ENCODE peak calls at places on chromosomes 13 and 19, in four cellular contexts. One of them, this sample, is unnamed.

GRCh38 chr19:532578-533484 is 1.3 kb downstream of the CDC34 start:
- DNase-seq in uterus: peak
- DNase-seq in brain microvascular endothelial cell: peak
- DNase-seq in GM12865: peak
- DNase-seq in this sample: no peak

GRCh38 chr19:43329989-43330388 is 23.5 kb upstream of the CD177 start:
- DNase-seq in uterus: no peak
- DNase-seq in brain microvascular endothelial cell: no peak
- DNase-seq in GM12865: no peak
- DNase-seq in this sample: no peak

GRCh38 chr19:49869009-49869483 is 1.7 kb upstream of the PNKP start:
- DNase-seq in uterus: no peak
- DNase-seq in brain microvascular endothelial cell: no peak
- DNase-seq in GM12865: no peak
- DNase-seq in this sample: no peak

GRCh38 chr13:113329656-113330312 is 32.7 kb downstream of the LAMP1 start:
- DNase-seq in uterus: no peak
- DNase-seq in brain microvascular endothelial cell: no peak
- DNase-seq in GM12865: no peak
- DNase-seq in this sample: peak

GRCh38 chr13:113808058-113808834 is 49.2 kb downstream of the TMEM255B start:
- DNase-seq in uterus: no peak
- DNase-seq in brain microvascular endothelial cell: no peak
- DNase-seq in GM12865: no peak
- DNase-seq in this sample: no peak

GRCh38 chr19:1851581-1852293 is 3.5 kb upstream of the REXO1 start:
- DNase-seq in uterus: no peak
- DNase-seq in brain microvascular endothelial cell: no peak
- DNase-seq in GM12865: no peak
- DNase-seq in this sample: no peak

GRCh38 chr13:48138270-48138669 is 43.4 kb upstream of the MED4 start:
- DNase-seq in uterus: no peak
- DNase-seq in brain microvascular endothelial cell: no peak
- DNase-seq in GM12865: no peak
- DNase-seq in this sample: no peak

GRCh38 chr13:92589955-92590354 is 636.7 kb upstream of the GPC6 start:
- DNase-seq in uterus: no peak
- DNase-seq in brain microvascular endothelial cell: no peak
- DNase-seq in GM12865: no peak
- DNase-seq in this sample: no peak

GRCh38 chr19:2478756-2479555 is 3.0 kb downstream of the GADD45B start:
- DNase-seq in uterus: peak
- DNase-seq in brain microvascular endothelial cell: peak
- DNase-seq in GM12865: peak
- DNase-seq in this sample: peak

GRCh38 chr13:73331556-73331955 is 272.8 kb downstream of the KLF5 start:
- DNase-seq in uterus: no peak
- DNase-seq in brain microvascular endothelial cell: no peak
- DNase-seq in GM12865: no peak
- DNase-seq in this sample: no peak

GRCh38 chr19:50461066-50461875 is 15.0 kb upstream of the EMC10 start:
- DNase-seq in uterus: peak
- DNase-seq in brain microvascular endothelial cell: peak
- DNase-seq in GM12865: peak
- DNase-seq in this sample: peak

GRCh38 chr13:29563941-29564340 is 31.5 kb downstream of the SLC7A1 start:
- DNase-seq in uterus: no peak
- DNase-seq in brain microvascular endothelial cell: no peak
- DNase-seq in GM12865: no peak
- DNase-seq in this sample: no peak

GRCh38 chr13:29566206-29566605 is 29.3 kb downstream of the SLC7A1 start:
- DNase-seq in uterus: no peak
- DNase-seq in brain microvascular endothelial cell: no peak
- DNase-seq in GM12865: no peak
- DNase-seq in this sample: no peak

GRCh38 chr13:29562762-29563161 is 32.7 kb downstream of the SLC7A1 start:
- DNase-seq in uterus: no peak
- DNase-seq in brain microvascular endothelial cell: no peak
- DNase-seq in GM12865: no peak
- DNase-seq in this sample: no peak

GRCh38 chr13:29566864-29567263 is 28.6 kb downstream of the SLC7A1 start:
- DNase-seq in uterus: no peak
- DNase-seq in brain microvascular endothelial cell: no peak
- DNase-seq in GM12865: no peak
- DNase-seq in this sample: no peak

GRCh38 chr13:29564828-29565227 is 30.7 kb downstream of the SLC7A1 start:
- DNase-seq in uterus: no peak
- DNase-seq in brain microvascular endothelial cell: no peak
- DNase-seq in GM12865: no peak
- DNase-seq in this sample: no peak
- TF ChIP-seq CTCF in uterus: peak
- TF ChIP-seq CTCF in brain microvascular endothelial cell: no peak
- TF ChIP-seq CTCF in GM12865: no peak
- TF ChIP-seq CTCF in this sample: no peak

GRCh38 chr19:34274827-34275625 is 20.7 kb downstream of the GARRE1 start:
- DNase-seq in uterus: no peak
- DNase-seq in brain microvascular endothelial cell: peak
- DNase-seq in GM12865: no peak
- DNase-seq in this sample: no peak
- TF ChIP-seq CTCF in uterus: no peak
- TF ChIP-seq CTCF in brain microvascular endothelial cell: no peak
- TF ChIP-seq CTCF in GM12865: no peak
- TF ChIP-seq CTCF in this sample: no peak

GRCh38 chr13:30453727-30454126 is 12.0 kb downstream of the HMGB1 start:
- DNase-seq in uterus: no peak
- DNase-seq in brain microvascular endothelial cell: no peak
- DNase-seq in GM12865: peak
- DNase-seq in this sample: no peak
- TF ChIP-seq CTCF in uterus: no peak
- TF ChIP-seq CTCF in brain microvascular endothelial cell: peak
- TF ChIP-seq CTCF in GM12865: peak
- TF ChIP-seq CTCF in this sample: peak

DNA sequence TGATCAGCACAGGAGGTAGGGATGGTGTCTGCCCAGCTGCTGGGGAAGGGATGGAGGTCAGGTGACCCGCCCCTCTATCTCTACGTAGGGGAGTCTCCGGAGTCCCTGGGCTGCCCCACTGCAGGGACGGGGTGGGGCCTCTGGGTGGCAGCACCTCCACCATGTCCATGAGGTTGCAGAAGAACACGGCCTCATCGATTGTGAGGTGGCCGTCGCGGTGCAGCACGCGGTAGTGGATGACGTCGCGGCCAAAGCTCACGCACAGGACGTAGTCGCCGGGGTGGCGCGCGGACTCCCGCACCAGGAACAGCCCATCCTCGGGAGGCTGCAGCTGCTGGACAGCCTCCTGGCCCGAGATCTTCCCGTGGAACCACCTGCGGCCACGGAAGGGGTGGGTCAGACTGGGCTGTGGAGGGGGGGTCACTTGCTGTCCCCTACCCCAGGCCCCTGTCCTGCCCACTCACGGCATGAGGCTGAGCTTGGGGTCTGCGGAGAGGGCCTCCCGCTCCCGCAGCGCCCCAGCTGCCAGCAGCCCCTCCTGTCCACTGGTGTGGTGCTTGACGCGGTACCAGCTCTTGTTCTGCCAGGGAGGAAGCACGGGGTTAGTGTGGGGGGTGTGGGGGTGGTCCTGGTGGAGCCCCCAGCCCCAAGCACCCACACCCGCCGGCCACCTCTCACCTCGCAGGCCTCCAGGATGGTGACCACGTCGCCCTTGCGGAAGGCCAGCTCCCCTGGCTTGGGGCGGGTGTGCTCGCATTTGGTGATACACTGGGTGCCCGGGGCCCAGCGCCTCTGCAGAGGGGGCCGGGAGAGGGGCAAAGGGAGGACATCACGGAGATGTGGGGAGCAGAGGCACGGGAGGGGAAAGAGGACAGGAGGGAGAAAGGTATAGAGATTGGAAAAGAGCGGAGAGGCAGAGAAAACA is 2.3 kb downstream of the MATK start:
- DNase-seq in uterus: no peak
- DNase-seq in brain microvascular endothelial cell: no peak
- DNase-seq in GM12865: no peak
- DNase-seq in this sample: no peak
- TF ChIP-seq CTCF in uterus: no peak
- TF ChIP-seq CTCF in brain microvascular endothelial cell: peak
- TF ChIP-seq CTCF in GM12865: peak
- TF ChIP-seq CTCF in this sample: peak

DNA sequence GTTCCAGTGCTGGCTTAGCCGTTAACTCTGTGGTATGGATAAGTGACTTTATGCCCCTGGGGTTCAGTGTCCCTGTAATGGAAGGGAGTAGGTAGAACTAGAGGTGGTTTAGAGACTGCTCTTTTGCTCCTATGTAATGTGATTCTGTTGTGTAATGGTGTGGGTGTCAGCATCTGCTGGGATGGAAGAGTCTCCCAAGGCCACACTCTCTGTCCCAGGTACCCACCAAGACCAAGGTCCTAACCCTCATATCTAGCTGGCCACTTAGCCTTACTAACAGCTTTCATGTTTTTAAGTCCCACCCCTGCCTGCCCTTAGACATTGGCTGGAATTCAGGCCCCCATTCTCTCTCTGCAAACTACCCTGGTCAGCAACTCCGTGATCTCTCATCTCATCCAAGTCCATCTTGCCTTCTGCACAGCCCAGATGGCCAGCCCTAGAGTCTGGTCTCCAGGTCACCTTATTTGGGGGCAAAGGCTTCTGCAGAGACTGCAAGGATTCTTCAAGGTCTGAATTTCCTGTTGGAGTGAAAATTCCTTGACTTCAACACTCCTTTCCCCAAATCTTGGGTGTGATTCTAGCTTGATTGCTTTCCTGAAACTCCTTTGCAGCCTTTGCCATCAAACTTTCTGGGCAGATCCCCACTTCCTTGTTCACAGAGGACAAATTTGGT is 48.4 kb downstream of the SERP2 start:
- DNase-seq in uterus: no peak
- DNase-seq in brain microvascular endothelial cell: no peak
- DNase-seq in GM12865: no peak
- DNase-seq in this sample: no peak
- TF ChIP-seq CTCF in uterus: no peak
- TF ChIP-seq CTCF in brain microvascular endothelial cell: no peak
- TF ChIP-seq CTCF in GM12865: no peak
- TF ChIP-seq CTCF in this sample: no peak

GRCh38 chr19:51509823-51510660 is 8.4 kb upstream of the SIGLEC12 start:
- DNase-seq in uterus: no peak
- DNase-seq in brain microvascular endothelial cell: no peak
- DNase-seq in GM12865: no peak
- DNase-seq in this sample: no peak

GRCh38 chr19:51508059-51508733 is 6.6 kb upstream of the SIGLEC12 start:
- DNase-seq in uterus: no peak
- DNase-seq in brain microvascular endothelial cell: no peak
- DNase-seq in GM12865: no peak
- DNase-seq in this sample: no peak

GRCh38 chr19:51514866-51515481 is 13.4 kb upstream of the SIGLEC12 start:
- DNase-seq in uterus: no peak
- DNase-seq in brain microvascular endothelial cell: peak
- DNase-seq in GM12865: peak
- DNase-seq in this sample: no peak

GRCh38 chr19:51513968-51514367 is 12.4 kb upstream of the SIGLEC12 start:
- DNase-seq in uterus: no peak
- DNase-seq in brain microvascular endothelial cell: no peak
- DNase-seq in GM12865: no peak
- DNase-seq in this sample: no peak

DNA sequence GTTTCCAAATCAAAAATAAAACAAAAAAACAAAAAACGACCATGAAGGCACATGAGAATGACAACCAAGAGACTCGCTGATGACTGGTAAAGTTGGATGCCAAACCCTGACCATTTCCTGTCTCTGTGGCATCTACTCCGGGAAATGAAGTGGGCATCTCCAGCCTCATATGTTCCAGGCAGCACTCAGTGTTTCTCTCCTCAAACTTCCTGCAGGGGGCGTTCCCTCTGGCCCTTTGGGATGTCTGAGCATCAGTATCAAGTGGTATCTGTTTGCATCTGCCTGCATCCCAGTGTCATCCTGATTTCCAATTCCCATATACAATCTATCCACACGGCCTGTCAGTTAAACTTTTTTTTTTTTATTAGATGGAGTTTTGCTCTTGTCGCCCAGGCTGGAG is 9.8 kb upstream of the SIGLEC12 start:
- DNase-seq in uterus: no peak
- DNase-seq in brain microvascular endothelial cell: no peak
- DNase-seq in GM12865: peak
- DNase-seq in this sample: no peak
- TF ChIP-seq CTCF in uterus: no peak
- TF ChIP-seq CTCF in brain microvascular endothelial cell: peak
- TF ChIP-seq CTCF in GM12865: peak
- TF ChIP-seq CTCF in this sample: peak

GRCh38 chr13:39656325-39656677 is 839 bp downstream of the COG6 start:
- DNase-seq in uterus: no peak
- DNase-seq in brain microvascular endothelial cell: no peak
- DNase-seq in GM12865: peak
- DNase-seq in this sample: no peak

GRCh38 chr13:39655041-39655568 is 357 bp upstream of the COG6 start:
- DNase-seq in uterus: no peak
- DNase-seq in brain microvascular endothelial cell: no peak
- DNase-seq in GM12865: peak
- DNase-seq in this sample: no peak

GRCh38 chr13:39655569-39656324 is at the start of gene COG6:
- DNase-seq in uterus: peak
- DNase-seq in brain microvascular endothelial cell: peak
- DNase-seq in GM12865: peak
- DNase-seq in this sample: peak
- TF ChIP-seq CTCF in uterus: peak
- TF ChIP-seq CTCF in brain microvascular endothelial cell: peak
- TF ChIP-seq CTCF in GM12865: peak
- TF ChIP-seq CTCF in this sample: no peak